ENCODE peak calls at places on chromosomes 1 and 21, in five cellular contexts. R is neural progenitor cell, C is mesenchymal stem cell, N is IMR-90, Q is fibroblast of lung. I is an unnamed sample. For H3K4me1 and H3K9me3, the result is how much of the 10 kb centered on the place peaks cover.

GRCh38 chr1:201275266-201275666 is 8.0 kb upstream of the PKP1 start:
- DNase-seq in C (no peak), R (no peak), N (peak), Q (peak), I (peak)

GRCh38 chr1:34806396-34806795 is 13.6 kb downstream of the GJA4 start:
- DNase-seq in C (no peak), Q (no peak), N (peak), R (no peak), I (peak)

GRCh38 chr1:26887125-26887524 is 3.0 kb downstream of the GPN2 start:
- DNase-seq in R (peak), N (peak), Q (peak), C (peak), I (peak)

GRCh38 chr1:2001773-2002411 is 1.7 kb downstream of the CFAP74 start:
- DNase-seq in Q (peak), R (no peak), N (no peak), C (no peak), I (no peak)

GRCh38 chr1:83905315-83905907 is 93.5 kb downstream of the TTLL7 start:
- DNase-seq in C (no peak), N (peak), Q (peak), R (peak), I (peak)

GRCh38 chr1:179230251-179230650 is 774 bp upstream of the ABL2 start:
- DNase-seq in C (peak), Q (peak), N (peak), R (no peak), I (peak)

GRCh38 chr1:150994248-150994647 is 12.2 kb downstream of the ANXA9 start:
- DNase-seq in Q (no peak), C (no peak), R (no peak), N (no peak), I (no peak)

GRCh38 chr1:59070607-59071006 is 226.3 kb upstream of the FGGY start:
- DNase-seq in Q (no peak), R (no peak), N (peak), C (peak), I (no peak)

GRCh38 chr1:218501073-218501612 is 156.0 kb downstream of the TGFB2 start:
- DNase-seq in N (no peak), R (no peak), C (no peak), Q (no peak), I (peak)

GRCh38 chr1:207858806-207859205 is 52.1 kb downstream of the CD34 start:
- DNase-seq in C (peak), Q (no peak), R (no peak), N (no peak), I (no peak)
- H3K4me1 ChIP-seq in C (under half), Q (under half), R (under half), N (under half), I (under half)

GRCh38 chr1:168105846-168106245 is 30.9 kb downstream of the GPR161 start:
- DNase-seq in Q (no peak), C (no peak), N (no peak), R (no peak), I (no peak)
- H3K9me3 ChIP-seq in Q (under half), C (under half), N (under half), R (under half), I (under half)

GRCh38 chr1:225848044-225848955 is 33.9 kb downstream of the TMEM63A start:
- DNase-seq in N (peak), Q (no peak), C (no peak), R (no peak), I (no peak)
- H3K9ac ChIP-seq in N (no peak), Q (no peak), C (no peak), R (no peak), I (no peak)

GRCh38 chr1:153542956-153543737 is 2.4 kb upstream of the S100A5 start:
- DNase-seq in R (no peak), N (no peak), C (no peak), Q (no peak), I (peak)
- H3K4me1 ChIP-seq in R (under half), N (under half), C (half or more), Q (under half), I (half or more)

GRCh38 chr1:167325151-167325550 is 104.5 kb downstream of the POU2F1 start:
- DNase-seq in R (no peak), N (no peak), C (no peak), Q (no peak), I (no peak)
- H3K9me3 ChIP-seq in R (under half), N (under half), C (under half), Q (under half), I (under half)

DNA sequence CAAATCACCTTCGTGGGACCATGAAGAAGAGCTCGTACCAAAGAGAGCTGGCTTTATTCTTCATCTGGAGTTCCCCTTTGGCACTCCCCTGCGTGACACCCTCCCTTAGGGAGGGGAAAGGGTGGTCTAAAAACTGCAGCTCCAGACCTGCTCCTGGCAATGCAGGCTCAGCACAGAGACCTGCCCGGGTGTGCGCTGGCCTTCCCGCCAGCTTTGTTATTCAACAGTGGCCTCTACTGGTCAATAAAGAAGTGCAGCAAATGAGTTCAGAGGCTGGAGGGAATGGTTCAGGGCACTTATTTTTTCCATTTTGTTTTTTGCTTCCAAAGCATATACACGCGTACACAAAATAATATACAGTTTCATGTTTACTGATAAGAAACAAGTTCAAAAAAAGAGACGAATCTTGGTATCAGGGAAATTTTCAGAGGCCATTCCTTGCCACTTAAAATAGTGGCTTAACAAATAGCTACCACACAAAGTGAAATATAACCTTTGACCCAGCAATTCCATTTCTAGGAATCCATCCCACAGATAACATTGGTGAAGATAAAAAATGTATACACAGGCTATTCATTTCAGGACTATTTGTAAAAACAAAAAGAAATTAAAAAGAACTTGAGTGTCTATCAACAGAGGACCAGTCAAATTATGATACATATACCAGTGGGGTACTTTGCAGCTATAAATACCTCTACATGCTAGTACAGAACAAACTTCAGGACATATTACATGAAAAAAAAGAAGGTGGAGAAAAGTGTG is 8.2 kb downstream of the UBE2G2 start:
- DNase-seq in R (peak), N (peak), Q (peak), C (peak), I (peak)
- H3K9ac ChIP-seq in R (no peak), N (no peak), Q (no peak), C (peak), I (peak)